ENCODE peak calls at places on chromosomes 4 and X, in four cellular contexts. I is brain microvascular endothelial cell, D is HCT116, P is GM23248. E is an unnamed sample.

GRCh38 chr4:169352332-169352731 is 81.6 kb upstream of the SH3RF1 start:
- DNase-seq in I (no peak), D (no peak), P (no peak), E (no peak)

GRCh38 chr4:26354491-26354890 is 33.7 kb downstream of the RBPJ start:
- DNase-seq in I (no peak), D (no peak), P (no peak), E (no peak)

GRCh38 chr4:101127176-101127790 is 220.0 kb downstream of the PPP3CA start:
- DNase-seq in I (no peak), D (no peak), P (no peak), E (no peak)

GRCh38 chrX:132219343-132219768 is at the start of gene RAP2C:
- DNase-seq in I (no peak), D (peak; percentile 53), P (peak; percentile 81), E (peak; percentile 86)

GRCh38 chr4:135538698-135539097 is 1337.1 kb upstream of the PABPC4L start:
- DNase-seq in I (no peak), D (no peak), P (no peak), E (peak; percentile 49)

GRCh38 chr4:8838296-8838695 is 33.3 kb downstream of the HMX1 start:
- DNase-seq in I (no peak), D (no peak), P (no peak), E (no peak)

GRCh38 chrX:2224141-2224540 is 276.6 kb downstream of the DHRSX start:
- DNase-seq in I (no peak), D (no peak), P (no peak), E (no peak)

GRCh38 chrX:41275661-41276609 is 58.0 kb upstream of the DDX3X start:
- DNase-seq in I (peak; percentile 32), D (no peak), P (peak; percentile 68), E (peak; percentile 75)

GRCh38 chr4:152265149-152265621 is 270.7 kb downstream of the FBXW7 start:
- DNase-seq in I (peak; percentile 96), D (no peak), P (no peak), E (no peak)

GRCh38 chr4:78551420-78552351 is at the start of gene ANXA3:
- DNase-seq in I (no peak), D (no peak), P (peak; percentile 44), E (peak; percentile 94)

GRCh38 chr4:123244233-123244632 is 152.4 kb upstream of the SPRY1 start:
- DNase-seq in I (peak; percentile 34), D (no peak), P (no peak), E (no peak)

GRCh38 chrX:9657590-9658256 is 107.9 kb downstream of the GPR143 start:
- DNase-seq in I (no peak), D (no peak), P (no peak), E (no peak)

GRCh38 chrX:51420610-51421009 is 75.8 kb downstream of the NUDT11 start:
- DNase-seq in I (peak; percentile 23), D (peak; percentile 23), P (peak; percentile 54), E (no peak)

GRCh38 chr4:125397226-125397625 is 82.5 kb downstream of the FAT4 start:
- DNase-seq in I (no peak), D (no peak), P (no peak), E (no peak)

GRCh38 chrX:12887767-12888166 is 18.7 kb upstream of the TLR8 start:
- DNase-seq in I (no peak), D (no peak), P (no peak), E (no peak)

GRCh38 chrX:71053217-71053621 is 14.9 kb downstream of the SNX12 start:
- DNase-seq in I (peak; percentile 3), D (no peak), P (no peak), E (no peak)

GRCh38 chrX:107449490-107450175 is at the start of gene FRMPD3:
- DNase-seq in I (no peak), D (no peak), P (peak; percentile 39), E (peak; percentile 44)

GRCh38 chr4:47418147-47418546 is 45.4 kb downstream of the COMMD8 start:
- DNase-seq in I (no peak), D (no peak), P (no peak), E (no peak)

GRCh38 chrX:151396042-151396826 is 772 bp upstream of the VMA21 start:
- DNase-seq in I (peak; percentile 17), D (no peak), P (peak; percentile 77), E (no peak)

GRCh38 chr4:87354168-87355102 is 31.8 kb upstream of the HSD17B13 start:
- DNase-seq in I (peak; percentile 52), D (no peak), P (peak; percentile 72), E (no peak)

GRCh38 chr4:116839826-116840225 is 245.6 kb downstream of the TRAM1L1 start:
- DNase-seq in I (no peak), D (no peak), P (no peak), E (no peak)

GRCh38 chr4:7971159-7971631 is 31.5 kb upstream of the AFAP1 start:
- DNase-seq in I (no peak), D (no peak), P (no peak), E (no peak)

GRCh38 chr4:3427706-3428446 is 13.9 kb upstream of the HGFAC start:
- DNase-seq in I (no peak), D (no peak), P (no peak), E (no peak)
- H3K36me3 ChIP-seq in I (no peaks in the 10 kb centered on the region), D (no peaks in the 10 kb centered on the region), P (no peaks in the 10 kb centered on the region), E (peaks cover 73% of the 10 kb centered on the region)

GRCh38 chr4:75786526-75786925 is 62.1 kb downstream of the USO1 start:
- DNase-seq in I (no peak), D (no peak), P (no peak), E (no peak)

GRCh38 chr4:75786938-75787337 is 62.6 kb downstream of the USO1 start:
- DNase-seq in I (no peak), D (no peak), P (no peak), E (no peak)

GRCh38 chr4:75777589-75777988 is 53.2 kb downstream of the USO1 start:
- DNase-seq in I (no peak), D (no peak), P (no peak), E (no peak)

GRCh38 chr4:75779059-75779757 is 54.8 kb downstream of the USO1 start:
- DNase-seq in I (no peak), D (no peak), P (no peak), E (no peak)

GRCh38 chr4:75781328-75781727 is 57.0 kb downstream of the USO1 start:
- DNase-seq in I (no peak), D (no peak), P (peak; percentile 40), E (no peak)
- H3K36me3 ChIP-seq in I (peaks cover 64% of the 10 kb centered on the region), D (peaks cover 30% of the 10 kb centered on the region), P (peaks cover 59% of the 10 kb centered on the region), E (no peaks in the 10 kb centered on the region)

GRCh38 chrX:120450163-120450562 is 18.9 kb downstream of the LAMP2 start:
- DNase-seq in I (no peak), D (no peak), P (peak; percentile 23), E (no peak)
- H3K36me3 ChIP-seq in I (no peaks in the 10 kb centered on the region), D (no peaks in the 10 kb centered on the region), P (no peaks in the 10 kb centered on the region), E (no peaks in the 10 kb centered on the region)

DNA sequence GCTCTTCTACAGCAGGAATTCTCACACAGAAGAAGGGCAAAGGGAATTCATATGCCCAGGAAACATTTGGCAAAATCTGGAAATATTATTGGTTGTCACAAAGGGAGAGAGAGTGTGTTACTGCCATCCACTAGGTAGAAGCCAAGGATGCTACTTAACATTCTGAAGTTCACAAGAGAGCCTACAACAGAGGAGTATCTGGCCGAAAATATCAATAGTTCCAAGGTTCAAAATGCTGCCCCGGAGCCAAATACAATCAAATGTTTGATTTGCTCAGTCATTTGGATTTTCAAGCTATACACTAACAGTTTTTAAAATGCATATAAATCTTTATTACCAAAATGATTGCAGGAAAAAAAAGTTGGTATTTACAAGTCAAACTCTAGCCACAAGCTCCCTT is 18.8 kb downstream of the OTUD4 start:
- DNase-seq in I (no peak), D (no peak), P (no peak), E (no peak)
- H3K36me3 ChIP-seq in I (peaks cover 11% of the 10 kb centered on the region), D (peaks cover 9% of the 10 kb centered on the region), P (peaks cover 34% of the 10 kb centered on the region), E (no peaks in the 10 kb centered on the region)

GRCh38 chr4:120722655-120723054 is 199.9 kb downstream of the PRDM5 start:
- DNase-seq in I (no peak), D (no peak), P (no peak), E (no peak)

GRCh38 chr4:120724656-120725055 is 197.9 kb downstream of the PRDM5 start:
- DNase-seq in I (no peak), D (no peak), P (no peak), E (no peak)

GRCh38 chr4:120723105-120723504 is 199.4 kb downstream of the PRDM5 start:
- DNase-seq in I (no peak), D (no peak), P (no peak), E (no peak)

GRCh38 chr4:120725639-120726585 is 196.6 kb downstream of the PRDM5 start:
- DNase-seq in I (no peak), D (no peak), P (no peak), E (no peak)

DNA sequence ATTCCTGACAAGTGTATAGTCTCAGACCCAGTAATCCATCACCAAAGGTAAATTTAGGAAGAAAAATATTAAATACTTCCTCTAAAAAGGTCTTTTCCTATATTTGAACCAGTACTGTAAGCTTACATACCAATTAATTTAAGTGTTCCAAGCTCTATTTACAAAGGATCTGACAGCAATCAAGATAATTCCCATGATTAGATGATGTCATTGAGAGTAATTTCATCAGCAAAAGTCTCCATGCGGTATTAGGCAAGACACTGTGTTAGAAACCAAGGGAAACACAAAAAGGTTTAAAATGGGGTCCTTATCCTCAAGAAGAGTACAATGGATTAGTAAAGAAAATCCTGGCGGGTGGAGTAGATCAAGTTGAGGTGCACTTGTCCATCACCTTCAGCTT is 198.5 kb downstream of the PRDM5 start:
- DNase-seq in I (no peak), D (no peak), P (no peak), E (no peak)
- H3K36me3 ChIP-seq in I (no peaks in the 10 kb centered on the region), D (no peaks in the 10 kb centered on the region), P (no peaks in the 10 kb centered on the region), E (no peaks in the 10 kb centered on the region)